ENCODE peak calls at places on chromosome 3, in six cellular contexts. R is heart left ventricle, U is Peyer's patch, J is H1, B is transverse colon, Z is A549. L is an unnamed sample.

GRCh38 chr3:113552851-113553250 is 20.5 kb downstream of the SIDT1 start:
- DNase-seq in J (no peak), Z (no peak), B (no peak), R (no peak), U (no peak), L (peak; percentile 6)

GRCh38 chr3:159804726-159805410 is 183.8 kb upstream of the IL12A start:
- DNase-seq in J (peak; percentile 49), R (peak; percentile 77), B (peak; percentile 73), U (no peak), Z (peak; percentile 88), L (peak; percentile 31)

GRCh38 chr3:196778755-196779154 is 39.1 kb downstream of the PAK2 start:
- DNase-seq in J (no peak), Z (no peak), B (no peak), R (no peak), U (no peak), L (no peak)

GRCh38 chr3:69181592-69182211 is 59.3 kb upstream of the LMOD3 start:
- DNase-seq in B (peak; percentile 20), J (no peak), Z (peak; percentile 35), U (no peak), R (no peak), L (no peak)

GRCh38 chr3:31377045-31377642 is 155.6 kb upstream of the STT3B start:
- DNase-seq in U (no peak), Z (peak; percentile 77), R (no peak), J (no peak), B (no peak), L (no peak)

GRCh38 chr3:72492240-72492639 is 356.0 kb downstream of the SHQ1 start:
- DNase-seq in Z (no peak), B (peak; percentile 31), J (no peak), U (no peak), R (peak; percentile 51), L (no peak)

GRCh38 chr3:24519368-24520100 is 24.9 kb upstream of the THRB start:
- DNase-seq in U (no peak), Z (no peak), J (no peak), R (peak; percentile 30), B (no peak), L (no peak)

GRCh38 chr3:12681586-12682371 is 17.9 kb upstream of the RAF1 start:
- DNase-seq in B (no peak), R (peak; percentile 29), U (no peak), Z (peak; percentile 30), J (no peak), L (no peak)

GRCh38 chr3:137105277-137105977 is 147.6 kb downstream of the IL20RB start:
- DNase-seq in J (no peak), Z (peak; percentile 43), U (no peak), R (no peak), B (no peak), L (peak; percentile 67)

GRCh38 chr3:52494446-52494845 is 692 bp upstream of the STAB1 start:
- DNase-seq in J (no peak), B (no peak), U (no peak), R (no peak), Z (no peak), L (no peak)

GRCh38 chr3:117688583-117688982 is 979.0 kb downstream of the TUSC7 start:
- DNase-seq in J (no peak), U (no peak), Z (no peak), R (no peak), B (no peak), L (no peak)

GRCh38 chr3:74883690-74884089 is 269.2 kb upstream of the CNTN3 start:
- DNase-seq in R (no peak), Z (peak; percentile 4), J (peak; percentile 7), U (no peak), B (no peak), L (no peak)

GRCh38 chr3:179716811-179717210 is 64.0 kb downstream of the USP13 start:
- DNase-seq in B (no peak), R (no peak), U (no peak), Z (no peak), J (no peak), L (no peak)

GRCh38 chr3:16177962-16178627 is 3.6 kb downstream of the GALNT15 start:
- DNase-seq in U (peak; percentile 81), J (peak; percentile 75), B (peak; percentile 79), R (peak; percentile 83), Z (peak; percentile 83), L (no peak)

GRCh38 chr3:37926611-37927010 is 64.0 kb upstream of the VILL start:
- DNase-seq in U (no peak), Z (no peak), J (no peak), R (no peak), B (no peak), L (no peak)

GRCh38 chr3:31213869-31214486 is 318.7 kb upstream of the STT3B start:
- DNase-seq in U (no peak), J (no peak), R (no peak), B (peak; percentile 43), Z (no peak), L (no peak)

GRCh38 chr3:144636833-144637232 is 665.2 kb downstream of the DIPK2A start:
- DNase-seq in B (no peak), Z (peak; percentile 40), R (no peak), U (no peak), J (peak; percentile 9), L (no peak)

GRCh38 chr3:100993309-100993708 is at the start of gene ABI3BP:
- DNase-seq in Z (peak; percentile 61), B (peak; percentile 58), R (peak; percentile 54), U (peak; percentile 55), J (no peak), L (peak; percentile 49)

GRCh38 chr3:9915252-9916141 is 1.4 kb upstream of the IL17RC start:
- DNase-seq in U (peak; percentile 84), J (no peak), B (peak; percentile 77), R (peak; percentile 78), Z (no peak), L (peak; percentile 78)

GRCh38 chr3:16523778-16524177 is 10.3 kb upstream of the RFTN1 start:
- DNase-seq in R (no peak), U (no peak), B (no peak), J (no peak), Z (no peak), L (no peak)

GRCh38 chr3:126896067-126896441 is 86.9 kb upstream of the PLXNA1 start:
- DNase-seq in J (no peak), R (no peak), U (no peak), Z (no peak), B (no peak), L (no peak)
- TF ChIP-seq POLR2A in J (no peak), R (no peak), U (no peak), Z (no peak), B (no peak), L (no peak)

GRCh38 chr3:71129611-71130515 is 453.7 kb downstream of the FOXP1 start:
- DNase-seq in B (no peak), R (no peak), Z (peak; percentile 47), J (no peak), U (no peak), L (peak; percentile 61)
- TF ChIP-seq POLR2A in B (peak; percentile 6), R (no peak), Z (no peak), J (no peak), U (no peak), L (peak; percentile 85)

DNA sequence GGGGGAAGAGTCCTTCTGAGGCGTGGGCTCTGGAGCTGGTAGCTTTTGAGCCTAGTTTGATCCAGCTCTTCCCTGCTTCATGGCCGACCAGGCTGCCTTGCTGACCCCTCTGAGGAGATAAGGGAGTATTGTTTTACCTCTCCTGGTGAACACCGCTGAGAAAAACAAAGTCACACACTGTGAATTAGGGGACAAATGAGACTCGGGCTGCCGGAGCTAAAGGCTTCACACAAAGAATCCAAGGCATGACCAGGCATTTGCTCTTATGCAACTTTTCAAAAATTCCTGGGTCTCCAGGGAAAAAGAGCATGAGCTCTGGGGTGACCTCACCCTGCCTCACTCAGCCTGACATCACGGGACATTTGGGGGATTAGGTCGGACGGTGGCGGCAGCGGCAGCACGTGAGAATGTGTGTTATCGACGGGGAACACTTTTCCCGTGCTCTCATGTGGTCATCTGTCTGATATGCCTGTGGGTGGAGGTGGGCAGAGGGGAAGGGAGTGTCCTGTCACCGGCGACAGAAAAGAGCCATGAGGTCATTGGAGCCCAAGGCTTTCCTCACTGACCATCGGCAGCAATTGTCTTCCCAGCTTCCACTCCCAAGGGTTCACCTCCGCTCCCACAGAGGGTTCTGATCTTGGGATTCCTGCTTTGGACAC is 61.0 kb downstream of the TMEM44 start:
- DNase-seq in Z (peak; percentile 46), J (no peak), R (peak; percentile 74), B (peak; percentile 25), U (no peak), L (peak; percentile 92)
- TF ChIP-seq POLR2A in Z (no peak), J (no peak), R (no peak), B (no peak), U (no peak), L (peak; percentile 34)

GRCh38 chr3:188000361-188000861 is 153.5 kb upstream of the LPP start:
- DNase-seq in R (no peak), B (peak; percentile 53), U (peak; percentile 76), Z (no peak), J (no peak), L (no peak)

GRCh38 chr3:188001052-188001567 is 152.8 kb upstream of the LPP start:
- DNase-seq in J (no peak), U (no peak), B (no peak), R (no peak), Z (no peak), L (no peak)

GRCh38 chr3:187998611-187999010 is 155.3 kb upstream of the LPP start:
- DNase-seq in B (no peak), U (no peak), J (no peak), R (no peak), Z (no peak), L (no peak)

GRCh38 chr3:187997946-187998561 is 155.9 kb upstream of the LPP start:
- DNase-seq in R (no peak), U (no peak), B (no peak), J (no peak), Z (no peak), L (no peak)

GRCh38 chr3:187999821-188000220 is 154.1 kb upstream of the LPP start:
- DNase-seq in Z (no peak), R (no peak), J (no peak), B (no peak), U (no peak), L (no peak)
- TF ChIP-seq POLR2A in Z (no peak), R (no peak), J (no peak), B (no peak), U (no peak), L (no peak)

GRCh38 chr3:108103040-108103751 is 12.4 kb upstream of the CD47 start:
- DNase-seq in B (no peak), J (no peak), R (no peak), Z (no peak), U (no peak), L (peak; percentile 51)
- TF ChIP-seq POLR2A in B (no peak), J (no peak), R (no peak), Z (no peak), U (no peak), L (no peak)

GRCh38 chr3:39108309-39108708 is 829 bp downstream of the TTC21A start:
- DNase-seq in U (no peak), R (no peak), Z (no peak), B (peak; percentile 24), J (no peak), L (no peak)

GRCh38 chr3:39107874-39108308 is 411 bp downstream of the TTC21A start:
- DNase-seq in Z (no peak), U (no peak), R (no peak), B (no peak), J (no peak), L (no peak)

GRCh38 chr3:39106281-39107055 is 959 bp downstream of the GORASP1 start:
- DNase-seq in R (no peak), U (no peak), J (no peak), B (no peak), Z (no peak), L (peak; percentile 26)

GRCh38 chr3:39105687-39106063 is 1.8 kb downstream of the GORASP1 start:
- DNase-seq in Z (no peak), R (no peak), J (no peak), B (no peak), U (no peak), L (no peak)

GRCh38 chr3:39107056-39107873 is at the start of the genes GORASP1 and TTC21A:
- DNase-seq in R (peak; percentile 91), B (peak; percentile 91), J (no peak), Z (peak; percentile 82), U (peak; percentile 89), L (peak; percentile 88)
- TF ChIP-seq POLR2A in R (no peak), B (peak; percentile 74), J (no peak), Z (peak; percentile 79), U (peak; percentile 80), L (peak; percentile 78)